ENCODE peak calls at places on chromosomes 16 and 17, in nine cellular contexts. V is activated T-cell treated with anti-CD3 and anti-CD28 coated beads for 1 hour; T is CD4-positive, alpha-beta memory T cell; Z is cardiac muscle cell; N is right cardiac atrium; K is GM23248; A is NCI-H2227 treated with DMSO at 0.1 percent for 48 hours; F is BJ; M is neural progenitor cell. O is an unnamed sample.

GRCh38 chr16:72796222-72796621 is 251.7 kb downstream of the ZFHX3 start:
- DNase-seq in V (no peak), T (no peak), Z (no peak), N (no peak), K (no peak), A (no peak), F (no peak), M (no peak), O (no peak)

GRCh38 chr17:41785876-41786226 is 660 bp downstream of the JUP start:
- DNase-seq in V (no peak), T (no peak), Z (peak), N (peak), K (peak), A (no peak), F (no peak), M (peak), O (peak)

GRCh38 chr16:65318590-65319267 is 196.9 kb upstream of the CDH11 start:
- DNase-seq in V (no peak), T (no peak), Z (no peak), N (no peak), K (no peak), A (no peak), F (no peak), M (peak), O (no peak)

GRCh38 chr17:16927641-16928321 is 44.1 kb downstream of the TNFRSF13B start:
- DNase-seq in V (no peak), T (no peak), Z (no peak), N (no peak), K (no peak), A (no peak), F (no peak), M (no peak), O (no peak)

GRCh38 chr17:79739148-79740062 is 8.7 kb downstream of the ENPP7 start:
- DNase-seq in V (no peak), T (no peak), Z (no peak), N (no peak), K (peak), A (no peak), F (no peak), M (no peak), O (no peak)

GRCh38 chr17:82693168-82693867 is 5.2 kb downstream of the RAB40B start:
- DNase-seq in V (no peak), T (no peak), Z (no peak), N (no peak), K (no peak), A (no peak), F (no peak), M (no peak), O (no peak)

GRCh38 chr16:84513111-84514065 is 8.9 kb upstream of the MEAK7 start:
- DNase-seq in V (no peak), T (no peak), Z (no peak), N (no peak), K (peak), A (no peak), F (no peak), M (no peak), O (no peak)

GRCh38 chr17:75694536-75694935 is 26.7 kb upstream of the ITGB4 start:
- DNase-seq in V (no peak), T (no peak), Z (no peak), N (peak), K (peak), A (no peak), F (no peak), M (no peak), O (no peak)

GRCh38 chr17:76196675-76197074 is 43.6 kb downstream of the RNF157 start:
- DNase-seq in V (no peak), T (no peak), Z (no peak), N (peak), K (peak), A (no peak), F (no peak), M (no peak), O (no peak)

GRCh38 chr17:38911081-38911730 is 14.2 kb upstream of the LASP1NB start:
- DNase-seq in V (no peak), T (no peak), Z (no peak), N (peak), K (no peak), A (no peak), F (no peak), M (no peak), O (no peak)

GRCh38 chr16:66984902-66985311 is 3.5 kb upstream of the CES4A start:
- DNase-seq in V (no peak), T (no peak), Z (no peak), N (no peak), K (no peak), A (no peak), F (no peak), M (no peak), O (no peak)

GRCh38 chr16:84266451-84266850 is 26.6 kb upstream of the KCNG4 start:
- DNase-seq in V (no peak), T (no peak), Z (peak), N (peak), K (peak), A (no peak), F (no peak), M (peak), O (no peak)

GRCh38 chr17:61997649-61998048 is 67.4 kb downstream of the MED13 start:
- DNase-seq in V (no peak), T (no peak), Z (no peak), N (no peak), K (peak), A (no peak), F (peak), M (no peak), O (no peak)

GRCh38 chr17:78378225-78379133 is at the start of gene PGS1:
- DNase-seq in V (peak), T (peak), Z (peak), N (peak), K (peak), A (peak), F (no peak), M (peak), O (peak)

GRCh38 chr17:35801583-35802224 is 6.3 kb upstream of the MMP28 start:
- DNase-seq in V (no peak), T (no peak), Z (peak), N (peak), K (peak), A (no peak), F (no peak), M (no peak), O (peak)

GRCh38 chr17:58252141-58252540 is 13.8 kb downstream of the LPO start:
- DNase-seq in V (no peak), T (no peak), Z (no peak), N (no peak), K (no peak), A (no peak), F (no peak), M (no peak), O (no peak)

GRCh38 chr17:3557768-3558583 is at the start of gene TRPV3:
- DNase-seq in V (peak), T (peak), Z (no peak), N (peak), K (peak), A (no peak), F (no peak), M (no peak), O (peak)

GRCh38 chr16:55842369-55843104 is 9.6 kb upstream of the CES1 start:
- DNase-seq in V (no peak), T (peak), Z (peak), N (no peak), K (peak), A (peak), F (no peak), M (peak), O (no peak)

GRCh38 chr17:36849871-36850348 is 87.4 kb upstream of the LHX1 start:
- DNase-seq in V (no peak), T (no peak), Z (peak), N (no peak), K (peak), A (no peak), F (peak), M (peak), O (no peak)

GRCh38 chr17:4856937-4857314 is 23.8 kb downstream of the MINK1 start:
- DNase-seq in V (no peak), T (no peak), Z (no peak), N (no peak), K (no peak), A (no peak), F (no peak), M (no peak), O (no peak)

GRCh38 chr17:79633154-79633553 is 22.3 kb upstream of the RBFOX3 start:
- DNase-seq in V (no peak), T (no peak), Z (no peak), N (no peak), K (no peak), A (no peak), F (no peak), M (no peak), O (peak)

GRCh38 chr16:15682105-15682570 is 32.1 kb downstream of the NDE1 start:
- DNase-seq in V (peak), T (peak), Z (peak), N (no peak), K (peak), A (no peak), F (no peak), M (peak), O (no peak)

O was measured in activated B cell treated with CpG ODN at 0.5 μM for 24 hours.